ENCODE peak calls at places on chromosomes 3 and 15, in seven cellular contexts. R is AG04449, B is GM12865, S is tibial artery, N is SK-N-SH, U is ascending aorta, E is A549. C is an unnamed sample.
A peak's percentile ranks its signal among the peaks of the same experiment; 100 is the strongest.

GRCh38 chr3:170768334-170768801 is 101.6 kb downstream of the RPL22L1 start:
- DNase-seq in E (no peak), N (no peak), R (no peak), B (no peak), S (no peak), U (no peak), C (no peak)

GRCh38 chr3:154193174-154193573 is 72.0 kb downstream of the ARHGEF26 start:
- DNase-seq in E (no peak), U (no peak), R (peak; percentile 19), N (no peak), S (no peak), B (no peak), C (no peak)

GRCh38 chr15:98997755-98998154 is 9.8 kb downstream of the PGPEP1L start:
- DNase-seq in U (no peak), S (no peak), E (no peak), N (no peak), B (no peak), R (no peak), C (no peak)

GRCh38 chr3:158789592-158789991 is 12.3 kb upstream of the MFSD1 start:
- DNase-seq in E (peak; percentile 77), N (peak; percentile 20), B (peak; percentile 14), U (no peak), S (no peak), R (no peak), C (no peak)

GRCh38 chr3:112605285-112605684 is 35.7 kb downstream of the CCDC80 start:
- DNase-seq in S (no peak), B (no peak), R (peak; percentile 97), E (peak; percentile 27), U (peak; percentile 67), N (peak; percentile 16), C (peak; percentile 54)

GRCh38 chr3:72338082-72338941 is 509.9 kb downstream of the SHQ1 start:
- DNase-seq in R (no peak), B (no peak), S (no peak), E (peak; percentile 23), N (no peak), U (no peak), C (no peak)

GRCh38 chr3:146528954-146529353 is 15.5 kb downstream of the PLSCR1 start:
- DNase-seq in S (no peak), B (no peak), E (no peak), U (no peak), R (no peak), N (no peak), C (no peak)

GRCh38 chr3:72151465-72152238 is 366.7 kb upstream of the PROK2 start:
- DNase-seq in N (no peak), B (no peak), R (no peak), S (no peak), E (no peak), U (no peak), C (no peak)

GRCh38 chr3:10594915-10595314 is 89.5 kb upstream of the ATP2B2 start:
- DNase-seq in E (peak; percentile 56), B (peak; percentile 57), N (no peak), R (no peak), S (no peak), U (no peak), C (no peak)

GRCh38 chr3:177713921-177714900 is 516.9 kb upstream of the TBL1XR1 start:
- DNase-seq in R (no peak), B (no peak), U (no peak), S (no peak), N (peak; percentile 44), E (no peak), C (no peak)

GRCh38 chr3:128794788-128795649 is 69.0 kb downstream of the RAB7A start:
- DNase-seq in B (peak; percentile 80), E (peak; percentile 54), U (peak; percentile 75), R (no peak), S (peak; percentile 60), N (peak; percentile 81), C (no peak)

GRCh38 chr15:42035362-42035761 is 14.5 kb upstream of the PLA2G4E start:
- DNase-seq in E (no peak), S (no peak), U (peak; percentile 31), N (no peak), R (no peak), B (peak; percentile 65), C (no peak)

GRCh38 chr3:69352305-69353087 is 33.4 kb downstream of the FRMD4B start:
- DNase-seq in R (no peak), E (no peak), U (no peak), N (no peak), B (no peak), S (no peak), C (no peak)
- H3K4me3 ChIP-seq in R (no peak overlapping the region), E (no peak overlapping the region), U (no peak overlapping the region), N (no peak overlapping the region), B (no peak overlapping the region), S (peak overlapping the region; percentile 34), C (no peak overlapping the region)

DNA sequence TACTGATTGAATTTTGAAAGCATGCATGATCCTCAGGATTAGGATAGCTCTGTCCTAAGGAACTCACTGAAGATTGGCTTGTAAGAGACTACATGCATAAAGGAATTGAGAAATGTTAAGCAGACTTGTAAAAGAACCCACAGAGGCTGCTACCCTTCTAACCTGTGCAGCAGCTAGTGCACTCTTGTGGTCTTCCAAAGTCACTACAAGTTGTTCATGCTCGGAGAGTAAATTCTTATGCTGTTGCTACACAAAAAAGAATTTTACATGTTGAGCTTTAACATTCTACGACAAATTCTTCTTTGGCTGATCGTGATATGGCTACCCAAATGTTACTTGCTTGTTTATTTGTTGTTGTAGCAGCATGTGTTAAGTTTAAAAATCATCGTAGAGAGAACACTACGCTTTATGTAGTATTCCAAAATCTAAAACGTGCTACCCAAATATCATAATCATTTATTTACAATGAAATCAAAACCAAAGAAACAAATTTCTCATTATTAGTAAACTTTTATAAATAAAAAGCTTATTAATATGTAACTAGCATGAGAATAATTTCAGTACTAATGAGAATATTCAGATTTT is 55.0 kb downstream of the GOLIM4 start:
- DNase-seq in N (peak; percentile 36), E (peak; percentile 57), U (no peak), B (peak; percentile 52), S (no peak), R (peak; percentile 36), C (peak; percentile 29)
- TF ChIP-seq CTCF in N (peak; percentile 75), E (peak; percentile 56), U (no peak), B (peak; percentile 40), S (no peak), R (peak; percentile 64), C (peak; percentile 75)

GRCh38 chr15:80584561-80584964 is 110.5 kb upstream of the ABHD17C start:
- DNase-seq in S (no peak), B (no peak), U (peak; percentile 58), E (no peak), R (no peak), N (no peak), C (no peak)
- H3K4me3 ChIP-seq in S (no peak overlapping the region), B (no peak overlapping the region), U (no peak overlapping the region), E (no peak overlapping the region), R (no peak overlapping the region), N (no peak overlapping the region), C (no peak overlapping the region)

GRCh38 chr3:53161345-53161819 is 373 bp downstream of the PRKCD start:
- DNase-seq in B (peak; percentile 50), U (no peak), S (no peak), N (no peak), E (no peak), R (no peak), C (no peak)

GRCh38 chr3:53161820-53162671 is 1.0 kb downstream of the PRKCD start:
- DNase-seq in B (peak; percentile 74), E (peak; percentile 16), R (no peak), U (no peak), S (no peak), N (peak; percentile 84), C (no peak)

GRCh38 chr3:53160335-53160659 is 712 bp upstream of the PRKCD start:
- DNase-seq in S (no peak), N (no peak), U (no peak), R (no peak), E (no peak), B (no peak), C (no peak)

GRCh38 chr3:53159415-53160135 is 1.4 kb upstream of the PRKCD start:
- DNase-seq in E (peak; percentile 20), N (no peak), U (no peak), S (no peak), B (no peak), R (no peak), C (no peak)

DNA sequence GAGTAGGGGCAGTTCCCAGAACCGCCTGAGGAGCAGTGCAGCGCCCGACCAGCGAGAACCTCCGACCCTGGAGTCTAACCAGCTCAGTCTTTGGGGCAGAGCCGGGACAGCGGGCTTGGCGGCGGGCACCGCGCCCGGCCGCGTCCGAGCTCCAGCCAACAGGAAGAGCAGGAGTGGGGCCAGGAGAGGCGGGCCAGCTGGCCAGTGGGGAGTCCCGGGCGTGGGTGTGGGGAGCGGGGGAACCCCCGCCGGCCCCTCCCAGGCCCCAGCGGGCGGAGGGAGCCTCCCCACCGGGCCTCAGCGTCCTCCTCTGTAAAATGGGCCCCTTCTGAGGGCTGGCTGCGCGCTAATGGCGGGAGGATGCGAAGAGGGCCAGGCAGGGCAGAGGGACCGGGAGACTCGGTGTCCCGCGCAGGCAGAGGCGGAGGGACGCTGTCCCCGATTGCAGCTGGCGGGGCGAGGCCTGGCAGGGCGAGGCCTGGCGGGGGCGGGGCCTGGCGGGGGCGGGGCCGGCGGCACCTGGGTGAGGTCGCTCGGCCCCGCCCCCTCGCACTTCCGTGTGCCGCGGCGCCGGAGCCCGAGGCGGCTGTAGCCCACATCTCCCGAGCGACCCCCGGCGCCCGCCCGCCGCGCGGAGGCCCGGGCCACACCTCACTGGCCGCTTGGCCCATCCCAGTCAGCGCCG is at the start of gene PRKCD:
- DNase-seq in S (peak; percentile 85), R (peak; percentile 16), E (peak; percentile 68), N (peak; percentile 93), U (peak; percentile 95), B (peak; percentile 89), C (peak; percentile 43)
- TF ChIP-seq CTCF in S (peak; percentile 73), R (peak; percentile 62), E (no peak), N (peak; percentile 44), U (peak; percentile 81), B (peak; percentile 58), C (peak; percentile 50)

GRCh38 chr3:53729130-53729529 is 117.1 kb downstream of the CHDH start:
- DNase-seq in N (no peak), R (no peak), S (no peak), E (no peak), B (no peak), U (no peak), C (no peak)
- H3K4me3 ChIP-seq in N (no peak overlapping the region), R (no peak overlapping the region), S (no peak overlapping the region), E (no peak overlapping the region), B (no peak overlapping the region), U (no peak overlapping the region), C (no peak overlapping the region)

GRCh38 chr3:111577798-111578685 is 17.1 kb downstream of the ZBED2 start:
- DNase-seq in U (no peak), E (peak; percentile 83), B (peak; percentile 52), R (peak; percentile 70), S (no peak), N (peak; percentile 24), C (no peak)
- TF ChIP-seq CTCF in U (no peak), E (peak; percentile 81), B (peak; percentile 33), R (peak; percentile 71), S (no peak), N (peak; percentile 82), C (peak; percentile 70)

C was measured in kidney epithelial cell.